ENCODE peak calls at places on chromosomes 16 and 17, in six cellular contexts. E is CD4-positive, alpha-beta T cell; F is dorsolateral prefrontal cortex; W is glutamatergic neuron; A is testis; D is lower lobe of right lung. Z is an unnamed sample.

GRCh38 chr16:75514296-75514695 is 19.1 kb upstream of the CHST6 start:
- DNase-seq in E (no peak), A (no peak), W (no peak), D (no peak), F (no peak), Z (no peak)

GRCh38 chr17:56577190-56577589 is 16.3 kb upstream of the NOG start:
- DNase-seq in E (no peak), D (no peak), A (no peak), W (no peak), F (no peak), Z (no peak)

GRCh38 chr16:57469046-57469445 is 6.6 kb downstream of the POLR2C start:
- DNase-seq in W (no peak), D (no peak), E (no peak), A (peak; percentile 3), F (no peak), Z (no peak)

GRCh38 chr17:55273579-55274370 is 9.0 kb downstream of the HLF start:
- DNase-seq in E (no peak), A (peak; percentile 80), D (peak; percentile 86), F (peak; percentile 73), W (no peak), Z (no peak)

GRCh38 chr16:3012246-3012645 is 477 bp upstream of the CLDN9 start:
- DNase-seq in D (no peak), A (no peak), F (no peak), W (peak; percentile 39), E (no peak), Z (peak; percentile 49)

GRCh38 chr17:75384751-75385150 is 20.7 kb downstream of the GRB2 start:
- DNase-seq in W (no peak), A (no peak), D (no peak), E (no peak), F (no peak), Z (no peak)

GRCh38 chr16:85629853-85630252 is 16.7 kb downstream of the GSE1 start:
- DNase-seq in D (no peak), A (no peak), F (no peak), W (no peak), E (no peak), Z (no peak)

GRCh38 chr17:40726919-40727318 is 23.4 kb upstream of the KRT24 start:
- DNase-seq in A (no peak), F (no peak), D (no peak), E (no peak), W (no peak), Z (peak; percentile 45)

GRCh38 chr17:8326591-8327583 is 12.8 kb upstream of the ODF4 start:
- DNase-seq in D (no peak), W (peak; percentile 57), F (no peak), A (peak; percentile 36), E (peak; percentile 9), Z (no peak)

GRCh38 chr16:86510465-86511261 is at the start of gene FOXF1:
- DNase-seq in D (no peak), F (no peak), A (no peak), W (peak; percentile 32), E (no peak), Z (no peak)

GRCh38 chr16:5918553-5919127 is 821.0 kb upstream of the EEF2KMT start:
- DNase-seq in A (no peak), F (no peak), W (peak; percentile 22), D (no peak), E (no peak), Z (peak; percentile 58)

GRCh38 chr17:27526603-27527002 is 70.4 kb downstream of the KSR1 start:
- DNase-seq in F (no peak), E (peak; percentile 7), D (peak; percentile 78), A (peak; percentile 62), W (no peak), Z (peak; percentile 35)

GRCh38 chr17:78873519-78874340 is 29.3 kb downstream of the CEP295NL start:
- DNase-seq in A (peak; percentile 85), D (no peak), F (peak; percentile 66), W (no peak), E (no peak), Z (no peak)

GRCh38 chr17:83104577-83105505 is 25.4 kb downstream of the METRNL start:
- DNase-seq in W (no peak), E (no peak), F (no peak), A (no peak), D (no peak), Z (no peak)

GRCh38 chr16:10959161-10959560 is 14.8 kb downstream of the CLEC16A start:
- DNase-seq in E (no peak), F (no peak), D (no peak), A (no peak), W (no peak), Z (no peak)

GRCh38 chr17:45316271-45317112 is at the start of gene MAP3K14:
- DNase-seq in F (peak; percentile 49), W (peak; percentile 77), E (peak; percentile 59), D (peak; percentile 90), A (peak; percentile 68), Z (peak; percentile 81)

GRCh38 chr17:2194778-2195417 is 108.7 kb downstream of the SMG6 start:
- DNase-seq in E (no peak), W (no peak), F (no peak), A (no peak), D (no peak), Z (peak; percentile 4)

GRCh38 chr16:3736116-3736515 is 18.8 kb upstream of the TRAP1 start:
- DNase-seq in A (no peak), W (no peak), F (no peak), E (no peak), D (no peak), Z (no peak)

GRCh38 chr16:49472598-49472997 is 99.0 kb downstream of the C16orf78 start:
- DNase-seq in E (no peak), A (peak; percentile 12), W (peak; percentile 27), F (no peak), D (peak; percentile 22), Z (no peak)

GRCh38 chr16:10114411-10114810 is 67.8 kb downstream of the GRIN2A start:
- DNase-seq in E (no peak), A (no peak), D (no peak), W (no peak), F (no peak), Z (no peak)

GRCh38 chr17:48503747-48504146 is 27.1 kb downstream of the HOXB1 start:
- DNase-seq in A (no peak), D (no peak), F (no peak), W (no peak), E (no peak), Z (no peak)

GRCh38 chr17:74715144-74715543 is 2.4 kb upstream of the CD300LF start:
- DNase-seq in A (peak; percentile 17), W (no peak), D (peak; percentile 73), E (no peak), F (no peak), Z (peak; percentile 69)

GRCh38 chr16:85173077-85173980 is 61.1 kb upstream of the CIBAR2 start:
- DNase-seq in A (peak; percentile 92), W (no peak), D (peak; percentile 44), F (no peak), E (no peak), Z (no peak)

GRCh38 chr16:50861451-50861850 is 119.6 kb downstream of the CYLD start:
- DNase-seq in A (no peak), D (no peak), F (no peak), E (no peak), W (no peak), Z (no peak)

GRCh38 chr16:50864386-50864785 is 122.5 kb downstream of the CYLD start:
- DNase-seq in F (no peak), D (no peak), A (no peak), W (no peak), E (no peak), Z (no peak)

GRCh38 chr16:50863673-50864144 is 121.8 kb downstream of the CYLD start:
- DNase-seq in A (no peak), D (no peak), E (no peak), W (no peak), F (no peak), Z (no peak)

GRCh38 chr16:50861926-50862325 is 120.0 kb downstream of the CYLD start:
- DNase-seq in F (no peak), D (no peak), A (no peak), W (no peak), E (no peak), Z (peak; percentile 65)

GRCh38 chr16:50862818-50863672 is 121.2 kb downstream of the CYLD start:
- DNase-seq in F (peak; percentile 60), A (no peak), E (no peak), D (no peak), W (peak; percentile 39), Z (no peak)
- TF ChIP-seq CTCF in F (peak; percentile 28), A (no peak), E (no peak), D (no peak), W (no peak), Z (no peak)

GRCh38 chr16:12468552-12468951 is 335.1 kb downstream of the CPPED1 start:
- DNase-seq in A (no peak), E (no peak), W (peak; percentile 25), D (no peak), F (no peak), Z (no peak)
- TF ChIP-seq CTCF in A (no peak), E (no peak), W (peak; percentile 38), D (no peak), F (no peak), Z (no peak)

DNA sequence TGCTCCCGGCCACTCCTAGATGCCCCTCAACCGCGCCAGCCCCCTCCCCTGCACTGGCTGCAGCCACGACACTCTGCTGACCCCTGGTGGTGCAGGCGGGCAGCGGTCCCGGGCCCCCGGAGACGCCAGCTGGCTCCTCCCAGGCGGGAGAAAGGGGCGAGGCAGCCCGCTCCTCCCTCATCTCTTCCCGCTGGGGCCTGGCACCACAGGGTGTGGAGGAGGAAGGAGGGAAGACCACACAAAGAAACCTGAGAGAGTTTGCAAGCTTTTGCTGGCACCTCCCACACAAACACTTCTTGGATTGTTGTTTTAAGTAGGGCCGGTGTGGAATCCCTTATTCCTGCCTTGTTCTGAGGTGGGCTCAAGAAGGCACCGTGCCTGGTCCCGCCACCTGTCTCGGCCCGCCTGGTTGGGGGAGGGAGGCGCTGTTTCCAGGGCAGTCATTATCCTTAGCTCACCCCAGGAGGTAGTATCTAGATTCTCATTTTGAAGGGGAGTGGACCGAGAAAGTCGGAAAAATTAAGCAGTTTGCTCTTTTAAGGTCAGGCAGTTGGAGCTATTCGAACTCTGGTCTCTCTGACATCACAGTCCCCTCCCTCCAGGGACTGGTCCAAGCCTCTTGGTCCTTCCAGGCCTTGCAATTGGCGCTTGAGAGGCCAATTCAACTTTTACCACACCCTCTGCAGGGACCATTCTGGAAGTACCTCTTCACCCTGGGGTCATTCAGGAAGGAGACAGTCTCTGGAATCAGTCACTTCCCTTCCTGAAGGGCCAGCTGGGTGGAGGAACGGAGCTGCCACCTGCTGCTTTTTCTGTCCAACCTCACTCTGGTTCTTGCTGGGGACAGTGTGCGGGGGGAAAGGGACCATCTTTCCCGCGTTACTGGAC is 951 bp upstream of the ANKRD13B start:
- DNase-seq in W (peak; percentile 99), A (peak; percentile 90), E (peak; percentile 70), F (peak; percentile 89), D (peak; percentile 89), Z (peak; percentile 97)
- TF ChIP-seq CTCF in W (peak; percentile 95), A (peak; percentile 87), E (peak; percentile 94), F (peak; percentile 95), D (peak; percentile 99), Z (peak; percentile 91)

DNA sequence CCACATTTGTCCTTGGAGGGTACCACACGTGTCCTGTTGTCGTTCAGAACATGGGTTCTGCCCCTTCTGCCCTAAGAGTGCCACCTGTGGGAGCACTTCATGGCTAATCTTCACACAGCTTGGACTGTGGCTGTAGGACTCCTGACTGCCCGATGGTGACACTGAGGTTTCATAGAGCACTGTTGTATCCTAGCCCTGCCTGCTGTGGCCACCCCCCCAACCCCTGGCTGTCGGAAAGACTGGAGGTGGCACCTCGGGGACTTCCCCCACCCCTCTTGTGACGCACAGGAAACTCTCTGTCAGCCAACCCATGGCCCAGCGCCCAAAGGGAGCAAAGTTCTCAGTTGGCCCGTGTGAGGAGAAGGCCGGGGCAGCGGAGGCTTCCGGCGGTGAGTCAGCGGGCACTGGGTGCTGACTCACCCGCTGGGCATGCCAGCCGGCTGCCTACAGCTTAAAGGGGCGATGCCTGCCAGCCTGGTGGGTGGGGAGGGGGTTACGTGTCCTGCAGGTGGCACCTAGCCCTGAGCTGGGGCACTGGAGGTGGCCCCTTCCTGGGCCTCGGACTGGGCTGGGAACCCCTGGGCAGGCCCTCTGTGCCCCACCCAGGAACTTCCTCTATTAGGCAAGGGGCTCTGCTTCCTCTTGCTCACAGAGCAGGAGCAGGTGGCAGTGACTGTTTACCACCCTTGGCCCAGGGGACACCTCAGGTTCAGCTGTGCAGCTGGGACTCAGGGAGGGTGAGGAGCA is 3.4 kb downstream of the MAP2K3 start:
- DNase-seq in F (peak; percentile 91), D (peak; percentile 98), A (peak; percentile 88), E (peak; percentile 93), W (no peak), Z (peak; percentile 95)
- TF ChIP-seq CTCF in F (no peak), D (no peak), A (no peak), E (no peak), W (no peak), Z (no peak)

Z was measured in Calu3.